ENCODE peak calls at places on chromosomes 4 and X, in four cellular contexts. N is GM12864, S is HFFc6, F is ovary. W is an unnamed sample.
A peak's percentile ranks its signal among the peaks of the same experiment; 100 is the strongest.

GRCh38 chrX:153568612-153569011 is 30.3 kb downstream of the CCNQ start:
- DNase-seq in N (no peak), S (no peak), F (no peak), W (no peak)

GRCh38 chrX:81202413-81202794 is 502 bp downstream of the SH3BGRL start:
- DNase-seq in N (no peak), S (no peak), F (no peak), W (no peak)

GRCh38 chr4:109406337-109406931 is 27.2 kb upstream of the SEC24B start:
- DNase-seq in N (peak; percentile 35), S (peak; percentile 51), F (no peak), W (peak; percentile 23)

GRCh38 chr4:33837043-33837442 is 2407.3 kb downstream of the ARAP2 start:
- DNase-seq in N (no peak), S (peak; percentile 80), F (no peak), W (peak; percentile 50)

GRCh38 chr4:153661215-153661822 is 22.8 kb upstream of the TLR2 start:
- DNase-seq in N (no peak), S (no peak), F (no peak), W (no peak)

GRCh38 chr4:107050525-107051135 is 14.5 kb upstream of the DKK2 start:
- DNase-seq in N (no peak), S (peak; percentile 17), F (no peak), W (no peak)

GRCh38 chr4:80446248-80446647 is 110.7 kb downstream of the CFAP299 start:
- DNase-seq in N (no peak), S (no peak), F (no peak), W (no peak)

GRCh38 chrX:106404512-106404911 is 207.3 kb upstream of the RADX start:
- DNase-seq in N (no peak), S (no peak), F (no peak), W (no peak)

GRCh38 chr4:113260671-113261070 is 211.2 kb downstream of the ANK2 start:
- DNase-seq in N (no peak), S (no peak), F (no peak), W (no peak)

GRCh38 chrX:22855693-22856092 is 144.1 kb upstream of the DDX53 start:
- DNase-seq in N (no peak), S (no peak), F (no peak), W (no peak)

GRCh38 chr4:112747035-112747434 is 110.1 kb downstream of the LARP7 start:
- DNase-seq in N (no peak), S (no peak), F (no peak), W (no peak)

GRCh38 chrX:97109730-97110129 is 226.0 kb downstream of the RPA4 start:
- DNase-seq in N (no peak), S (no peak), F (no peak), W (no peak)

GRCh38 chr4:87525636-87526035 is 3.5 kb downstream of the SPARCL1 start:
- DNase-seq in N (no peak), S (no peak), F (no peak), W (no peak)

GRCh38 chr4:176745902-176746301 is 46.8 kb downstream of the VEGFC start:
- DNase-seq in N (no peak), S (no peak), F (no peak), W (no peak)

GRCh38 chrX:50081282-50081955 is 119.4 kb downstream of the AKAP4 start:
- DNase-seq in N (no peak), S (no peak), F (no peak), W (no peak)

GRCh38 chr4:174222266-174222872 is 61.1 kb downstream of the FBXO8 start:
- DNase-seq in N (peak; percentile 4), S (peak; percentile 18), F (no peak), W (no peak)

GRCh38 chr4:2935762-2936743 is 27.2 kb downstream of the NOP14 start:
- DNase-seq in N (peak; percentile 61), S (peak; percentile 46), F (no peak), W (no peak)

DNA sequence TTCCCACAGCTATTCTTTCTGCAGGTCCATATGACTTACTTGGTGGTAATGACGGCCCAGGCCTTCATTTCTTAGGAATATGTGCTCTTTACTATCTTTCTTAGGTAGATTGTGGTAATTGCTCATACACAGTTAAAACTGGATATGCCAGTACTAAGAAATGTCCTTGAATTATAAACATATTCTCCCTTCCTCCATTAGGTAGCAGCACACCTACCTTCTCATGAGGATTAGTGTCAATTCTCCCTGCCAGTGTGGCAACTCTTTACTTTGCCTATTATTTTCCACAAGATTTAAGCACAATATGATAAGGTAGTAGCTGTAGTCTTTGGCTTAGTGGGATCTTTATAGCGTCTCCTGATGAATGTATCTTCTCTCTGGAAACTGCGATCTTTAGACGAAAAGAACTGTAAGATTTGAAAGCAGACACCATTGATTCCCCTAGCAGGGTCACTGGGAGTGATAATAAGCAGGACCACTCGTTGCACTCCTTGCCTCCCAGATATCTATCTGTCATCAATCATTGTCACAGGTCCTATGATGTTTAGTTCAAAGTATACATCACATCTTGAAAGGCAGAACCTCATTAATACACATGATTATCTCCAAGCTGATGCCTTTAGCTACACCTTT is 1240.7 kb downstream of the C4orf33 start:
- DNase-seq in N (no peak), S (peak; percentile 13), F (no peak), W (no peak)
- TF ChIP-seq CTCF in N (peak; percentile 43), S (peak; percentile 74), F (no peak), W (peak; percentile 57)

DNA sequence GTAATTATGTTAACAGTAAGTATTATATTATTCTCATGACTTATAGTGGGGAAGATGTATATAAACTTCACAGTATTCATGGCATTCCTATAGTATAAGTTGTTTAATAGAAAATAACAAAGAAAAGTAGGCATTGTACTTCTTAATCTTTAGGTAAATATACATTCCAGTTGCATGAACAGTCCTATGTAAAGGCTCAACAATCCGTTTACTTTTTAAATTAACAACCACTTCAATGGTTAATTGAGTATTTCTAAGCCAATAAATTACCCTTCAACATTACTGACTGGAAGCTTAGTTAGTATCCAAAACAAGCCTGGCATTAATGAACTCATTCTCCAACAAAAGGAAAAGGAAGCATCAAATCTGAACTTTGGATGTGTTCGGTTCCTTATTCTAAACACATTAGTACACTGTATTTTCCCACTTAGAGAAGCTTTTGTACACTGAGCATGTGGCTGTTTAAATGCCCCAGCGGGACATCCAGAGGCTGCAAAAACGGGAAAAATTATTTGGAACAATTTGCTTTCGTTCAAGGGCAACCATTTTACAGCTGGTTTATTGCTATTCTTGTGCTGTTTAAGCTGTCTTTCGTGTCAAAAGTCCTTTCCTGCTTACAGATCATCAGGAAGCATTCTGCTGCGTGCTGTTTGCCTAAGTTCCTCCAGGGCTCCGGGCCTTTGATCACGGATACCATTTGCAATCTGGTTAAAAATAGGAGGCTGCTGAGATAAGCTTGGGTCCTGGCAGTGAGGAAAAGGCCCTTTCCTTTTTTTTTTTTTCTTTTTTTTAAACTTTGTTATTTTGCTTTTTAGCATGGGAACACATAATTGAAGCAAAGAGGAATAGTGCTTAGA is 460.3 kb downstream of the SPRY1 start:
- DNase-seq in N (no peak), S (peak; percentile 38), F (peak; percentile 49), W (no peak)
- TF ChIP-seq CTCF in N (no peak), S (no peak), F (no peak), W (no peak)

GRCh38 chr4:48879561-48880442 is 26.8 kb downstream of the OCIAD2 start:
- DNase-seq in N (no peak), S (no peak), F (no peak), W (no peak)
- TF ChIP-seq CTCF in N (no peak), S (no peak), F (no peak), W (no peak)

GRCh38 chr4:185599151-185599648 is 63.9 kb upstream of the PDLIM3 start:
- DNase-seq in N (no peak), S (no peak), F (no peak), W (no peak)

GRCh38 chr4:185597532-185598188 is 62.4 kb upstream of the PDLIM3 start:
- DNase-seq in N (peak; percentile 50), S (peak; percentile 59), F (peak; percentile 85), W (peak; percentile 24)

GRCh38 chr4:185602397-185602796 is 67.1 kb upstream of the PDLIM3 start:
- DNase-seq in N (no peak), S (no peak), F (no peak), W (no peak)

GRCh38 chr4:185599844-185600243 is 64.5 kb upstream of the PDLIM3 start:
- DNase-seq in N (no peak), S (no peak), F (no peak), W (no peak)

DNA sequence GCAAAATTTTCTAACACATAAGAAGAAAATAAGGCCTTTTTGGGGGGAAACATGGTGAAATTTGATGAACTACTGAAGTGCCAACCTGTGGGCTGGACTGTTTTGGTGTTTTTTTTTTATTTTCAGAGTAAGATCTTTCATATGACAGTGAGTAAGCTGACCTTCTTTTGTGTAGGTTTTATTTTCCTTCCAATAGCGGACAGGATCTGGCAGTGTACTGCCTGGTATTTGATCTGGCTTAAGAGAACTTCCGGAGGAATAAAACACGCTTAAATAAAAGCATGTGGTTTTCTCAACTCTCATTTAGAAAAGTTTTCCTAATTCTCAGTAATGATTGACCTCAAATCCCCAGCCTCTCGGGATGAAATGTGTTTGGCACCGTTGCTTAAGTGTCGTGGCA is 65.5 kb upstream of the PDLIM3 start:
- DNase-seq in N (no peak), S (no peak), F (no peak), W (no peak)
- TF ChIP-seq CTCF in N (no peak), S (no peak), F (no peak), W (no peak)

DNA sequence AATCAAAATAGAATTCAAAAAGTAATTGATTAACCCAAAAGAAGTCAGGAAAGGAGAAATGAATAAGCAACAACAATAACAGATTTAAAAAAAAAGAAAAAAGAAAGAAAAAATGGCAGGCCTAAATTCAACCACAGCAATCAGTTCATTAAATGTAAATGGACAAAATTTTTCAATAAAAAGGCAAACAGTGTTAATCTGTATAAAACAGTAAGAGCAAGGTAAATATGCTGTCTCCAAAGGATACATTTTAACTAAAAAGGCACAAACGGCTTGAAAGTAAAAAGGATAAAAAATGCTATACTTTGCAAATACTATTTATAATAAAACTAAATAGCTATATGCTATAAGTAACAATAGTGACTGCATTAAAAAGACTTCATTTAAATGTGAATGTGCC is 582.0 kb downstream of the SPRY1 start:
- DNase-seq in N (no peak), S (no peak), F (no peak), W (no peak)
- TF ChIP-seq CTCF in N (no peak), S (no peak), F (no peak), W (no peak)

DNA sequence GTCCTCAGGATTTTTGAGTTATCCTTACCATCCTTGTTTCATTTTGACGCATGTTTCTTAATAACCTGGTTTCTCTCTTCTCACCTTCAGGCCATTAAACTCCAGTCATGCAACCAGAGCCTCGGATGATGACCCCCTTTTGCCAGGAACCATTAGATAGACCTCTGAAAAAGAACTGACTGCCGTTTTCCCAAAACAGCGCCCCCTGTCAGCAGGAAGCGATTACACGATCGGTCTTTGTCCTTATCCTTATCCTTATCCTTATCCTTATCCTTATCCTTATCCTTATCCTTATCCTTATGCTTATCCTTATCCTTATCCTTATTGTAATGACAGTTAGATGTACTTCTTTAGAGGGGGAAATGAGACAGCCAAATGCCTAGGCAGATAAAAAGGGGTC is 148.4 kb upstream of the ITM2A start:
- DNase-seq in N (no peak), S (no peak), F (no peak), W (no peak)
- TF ChIP-seq CTCF in N (no peak), S (no peak), F (no peak), W (no peak)

DNA sequence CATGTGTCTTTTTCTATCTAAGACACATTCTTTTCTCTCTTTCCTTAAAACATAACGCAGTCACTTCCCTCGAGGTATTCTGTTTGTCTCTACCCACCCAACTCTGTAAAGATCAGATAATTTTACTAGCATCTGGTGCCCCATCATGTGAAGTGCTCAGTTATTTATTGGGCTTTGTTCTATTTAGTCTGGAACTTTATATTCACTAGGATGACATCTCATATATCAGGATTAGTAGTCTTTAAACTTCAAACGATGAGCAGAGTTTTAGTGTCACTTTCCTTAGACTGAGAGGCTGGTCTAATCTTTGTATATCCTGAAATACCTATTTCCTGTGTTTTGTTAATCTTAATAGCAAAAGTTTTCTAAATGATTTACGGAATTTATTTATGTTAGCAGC is 445.5 kb upstream of the NDST3 start:
- DNase-seq in N (no peak), S (no peak), F (no peak), W (no peak)
- TF ChIP-seq CTCF in N (no peak), S (no peak), F (no peak), W (no peak)